ENCODE peak calls at places on chromosomes 3 and 15, in seven cellular contexts. N is H9; A is heart left ventricle; D is fibroblast of lung; G is CD8-positive, alpha-beta T cell; Z is psoas muscle; F is stomach. W is an unnamed sample.
A peak's percentile ranks its signal among the peaks of the same experiment; 100 is the strongest.

GRCh38 chr3:186425788-186426730 is 64.0 kb upstream of the DGKG start:
- DNase-seq in N (no peak), A (no peak), D (peak; percentile 94), G (no peak), Z (no peak), F (no peak), W (no peak)

GRCh38 chr15:33149919-33150318 is 44.6 kb downstream of the FMN1 start:
- DNase-seq in N (no peak), A (no peak), D (peak; percentile 35), G (no peak), Z (no peak), F (no peak), W (no peak)

GRCh38 chr3:107013606-107014005 is 363.6 kb upstream of the CCDC54 start:
- DNase-seq in N (no peak), A (no peak), D (peak; percentile 64), G (no peak), Z (no peak), F (no peak), W (no peak)

GRCh38 chr3:172355836-172356235 is 92.4 kb downstream of the GHSR start:
- DNase-seq in N (no peak), A (no peak), D (peak; percentile 94), G (no peak), Z (no peak), F (peak; percentile 40), W (no peak)

GRCh38 chr3:15982243-15982642 is 184.5 kb upstream of the ANKRD28 start:
- DNase-seq in N (no peak), A (no peak), D (no peak), G (no peak), Z (no peak), F (no peak), W (no peak)

GRCh38 chr3:7144696-7145308 is 283.9 kb downstream of the GRM7 start:
- DNase-seq in N (peak; percentile 63), A (no peak), D (no peak), G (no peak), Z (no peak), F (no peak), W (no peak)

GRCh38 chr15:34370643-34371042 is 3.6 kb upstream of the LPCAT4 start:
- DNase-seq in N (no peak), A (no peak), D (no peak), G (no peak), Z (no peak), F (no peak), W (no peak)

GRCh38 chr3:69941439-69942176 is 57.9 kb upstream of the SAMMSON start:
- DNase-seq in N (no peak), A (no peak), D (peak; percentile 29), G (no peak), Z (no peak), F (no peak), W (no peak)

GRCh38 chr15:82972990-82973389 is 13.0 kb upstream of the RAMAC start:
- DNase-seq in N (no peak), A (no peak), D (no peak), G (no peak), Z (no peak), F (no peak), W (no peak)

GRCh38 chr3:48125026-48125704 is 63.1 kb downstream of the CDC25A start:
- DNase-seq in N (peak; percentile 46), A (no peak), D (no peak), G (no peak), Z (no peak), F (no peak), W (no peak)

GRCh38 chr3:116445291-116445841 is at the start of gene LSAMP:
- DNase-seq in N (peak; percentile 81), A (no peak), D (peak; percentile 57), G (no peak), Z (no peak), F (no peak), W (no peak)

GRCh38 chr15:66046751-66047150 is 177.5 kb downstream of the RAB11A start:
- DNase-seq in N (no peak), A (no peak), D (no peak), G (no peak), Z (no peak), F (no peak), W (no peak)

GRCh38 chr15:22979699-22980188 is 424 bp downstream of the CYFIP1 start:
- DNase-seq in N (no peak), A (no peak), D (no peak), G (no peak), Z (peak; percentile 41), F (no peak), W (no peak)

GRCh38 chr15:99951471-99951870 is 218.2 kb upstream of the LYSMD4 start:
- DNase-seq in N (no peak), A (no peak), D (no peak), G (no peak), Z (no peak), F (no peak), W (no peak)

GRCh38 chr15:49331951-49332350 is 91.1 kb upstream of the FGF7 start:
- DNase-seq in N (no peak), A (no peak), D (no peak), G (no peak), Z (no peak), F (no peak), W (no peak)

GRCh38 chr3:50122071-50122470 is 33.1 kb upstream of the SEMA3F start:
- DNase-seq in N (no peak), A (peak; percentile 22), D (peak; percentile 40), G (no peak), Z (no peak), F (no peak), W (no peak)

DNA sequence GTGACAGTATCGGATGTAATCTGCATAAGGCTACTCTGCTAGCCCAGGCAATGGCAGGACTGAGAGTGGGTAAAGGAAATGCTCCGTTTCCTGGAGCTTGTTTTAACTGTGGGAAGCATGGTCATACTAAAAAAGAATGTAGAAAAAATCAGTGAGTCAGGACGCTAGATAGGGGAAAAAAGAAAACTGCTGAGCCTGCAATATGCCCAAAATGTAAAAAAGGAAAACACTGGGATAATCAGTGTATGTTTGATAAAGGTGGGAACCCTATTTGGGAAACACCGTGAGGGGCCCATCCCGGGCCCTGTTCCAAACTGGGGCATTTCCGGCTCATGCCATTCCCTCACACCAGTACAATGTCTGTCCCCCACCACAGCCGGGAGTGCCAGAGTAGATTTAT is 775.8 kb downstream of the ZPLD1 start:
- DNase-seq in N (no peak), A (no peak), D (no peak), G (no peak), Z (no peak), F (no peak), W (no peak)
- TF ChIP-seq CTCF in N (no peak), A (no peak), D (no peak), G (no peak), Z (no peak), F (no peak), W (no peak)

DNA sequence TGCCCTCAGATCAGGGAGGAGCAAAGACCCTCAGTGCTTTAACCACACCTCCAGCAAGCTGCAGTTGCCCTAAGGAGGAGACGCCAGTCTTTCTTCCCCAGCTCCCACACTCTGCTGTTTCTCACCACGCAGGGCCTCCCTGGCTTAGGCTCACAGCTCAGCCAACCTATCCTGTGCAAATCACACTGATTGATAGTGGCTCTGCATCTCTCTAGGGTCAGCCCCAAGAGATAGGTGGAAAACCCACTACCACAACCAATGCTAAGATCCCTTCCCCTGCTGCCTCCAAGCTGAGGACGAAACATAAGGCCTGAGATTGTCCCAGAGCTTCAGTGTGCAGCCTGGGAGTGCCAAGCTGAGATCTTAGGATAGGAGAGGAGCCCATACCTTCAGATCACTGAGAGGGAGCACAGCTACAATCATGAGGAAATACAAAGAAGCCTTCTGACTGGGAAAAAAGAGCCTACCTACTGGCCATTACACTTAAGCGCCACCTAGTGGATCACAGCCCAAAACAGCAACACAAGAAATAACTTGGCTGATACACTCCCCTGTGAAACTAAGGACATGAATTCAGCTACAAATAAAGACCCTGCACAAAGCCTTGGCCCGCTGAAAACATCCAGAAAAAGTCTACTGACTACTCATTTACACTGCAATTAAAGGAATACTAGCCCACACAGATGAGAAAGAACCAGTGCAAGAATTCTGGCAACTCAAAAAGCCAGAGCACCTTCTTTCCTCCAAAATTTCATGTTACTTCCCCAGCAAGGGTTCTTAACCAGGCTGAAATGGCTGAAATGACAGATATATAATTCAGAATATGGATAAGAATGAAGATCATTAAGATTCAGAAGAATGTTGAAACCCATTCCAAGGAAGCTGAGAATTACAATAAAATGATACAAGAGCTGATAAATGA is 271.5 kb upstream of the DCBLD2 start:
- DNase-seq in N (peak; percentile 74), A (no peak), D (peak; percentile 85), G (no peak), Z (no peak), F (peak; percentile 44), W (no peak)
- TF ChIP-seq CTCF in N (peak; percentile 84), A (peak; percentile 42), D (peak; percentile 93), G (peak; percentile 33), Z (peak; percentile 45), F (peak; percentile 3), W (no peak)

GRCh38 chr3:62246094-62246493 is 127.3 kb downstream of the FEZF2 start:
- DNase-seq in N (no peak), A (no peak), D (no peak), G (no peak), Z (no peak), F (no peak), W (no peak)
- TF ChIP-seq CTCF in N (no peak), A (no peak), D (no peak), G (no peak), Z (no peak), F (no peak), W (no peak)

GRCh38 chr15:77983708-77984445 is 93.6 kb downstream of the TBC1D2B start:
- DNase-seq in N (peak; percentile 66), A (no peak), D (peak; percentile 18), G (no peak), Z (no peak), F (no peak), W (no peak)
- TF ChIP-seq CTCF in N (peak; percentile 44), A (no peak), D (no peak), G (no peak), Z (no peak), F (no peak), W (no peak)

GRCh38 chr15:93037341-93038063 is 51.5 kb downstream of the RGMA start:
- DNase-seq in N (no peak), A (peak; percentile 85), D (peak; percentile 55), G (no peak), Z (peak; percentile 69), F (no peak), W (no peak)
- TF ChIP-seq CTCF in N (peak; percentile 10), A (peak; percentile 15), D (peak; percentile 42), G (no peak), Z (peak; percentile 20), F (no peak), W (no peak)

GRCh38 chr3:131228522-131228921 is 153.1 kb upstream of the NUDT16 start:
- DNase-seq in N (no peak), A (no peak), D (no peak), G (no peak), Z (no peak), F (no peak), W (no peak)

GRCh38 chr3:131232711-131233267 is 148.8 kb upstream of the NUDT16 start:
- DNase-seq in N (no peak), A (no peak), D (no peak), G (no peak), Z (no peak), F (no peak), W (no peak)

GRCh38 chr3:131233900-131234667 is 147.5 kb upstream of the NUDT16 start:
- DNase-seq in N (no peak), A (no peak), D (peak; percentile 23), G (no peak), Z (no peak), F (no peak), W (no peak)

GRCh38 chr3:131231710-131232348 is 149.7 kb upstream of the NUDT16 start:
- DNase-seq in N (no peak), A (no peak), D (peak; percentile 52), G (no peak), Z (no peak), F (no peak), W (no peak)
- TF ChIP-seq CTCF in N (peak; percentile 26), A (no peak), D (peak; percentile 13), G (no peak), Z (no peak), F (no peak), W (no peak)